ENCODE peak calls at places on chromosomes 4 and X, in six cellular contexts. One of them, this sample, is unnamed. For H3K36me3, the result is how much of the 10 kb centered on the place peaks cover.

GRCh38 chr4:55859711-55860110 is 6.3 kb downstream of the EXOC1 start:
- DNase-seq in WERI-Rb-1: no peak
- DNase-seq in lower lobe of right lung: no peak
- DNase-seq in IMR-90: peak
- DNase-seq in CD4-positive, alpha-beta memory T cell: no peak
- DNase-seq in mesenchymal stem cell: no peak
- DNase-seq in this sample: no peak

GRCh38 chr4:85114526-85114925 is 148.0 kb upstream of the WDFY3 start:
- DNase-seq in IMR-90: no peak
- DNase-seq in mesenchymal stem cell: no peak
- DNase-seq in CD4-positive, alpha-beta memory T cell: no peak
- DNase-seq in WERI-Rb-1: no peak
- DNase-seq in lower lobe of right lung: no peak
- DNase-seq in this sample: no peak

GRCh38 chrX:139204903-139205667 is 325.5 kb upstream of the F9 start:
- DNase-seq in lower lobe of right lung: peak
- DNase-seq in IMR-90: no peak
- DNase-seq in CD4-positive, alpha-beta memory T cell: no peak
- DNase-seq in WERI-Rb-1: no peak
- DNase-seq in mesenchymal stem cell: no peak
- DNase-seq in this sample: no peak

GRCh38 chrX:24055043-24055356 is 244 bp downstream of the EIF2S3 start:
- DNase-seq in CD4-positive, alpha-beta memory T cell: no peak
- DNase-seq in lower lobe of right lung: no peak
- DNase-seq in IMR-90: no peak
- DNase-seq in WERI-Rb-1: no peak
- DNase-seq in mesenchymal stem cell: no peak
- DNase-seq in this sample: no peak

GRCh38 chrX:124348152-124348551 is 1.8 kb downstream of the SH2D1A start:
- DNase-seq in WERI-Rb-1: no peak
- DNase-seq in CD4-positive, alpha-beta memory T cell: no peak
- DNase-seq in IMR-90: no peak
- DNase-seq in mesenchymal stem cell: no peak
- DNase-seq in lower lobe of right lung: no peak
- DNase-seq in this sample: no peak

GRCh38 chr4:118171381-118171780 is 137.1 kb downstream of the NDST3 start:
- DNase-seq in mesenchymal stem cell: peak
- DNase-seq in CD4-positive, alpha-beta memory T cell: no peak
- DNase-seq in WERI-Rb-1: no peak
- DNase-seq in IMR-90: peak
- DNase-seq in lower lobe of right lung: no peak
- DNase-seq in this sample: no peak

GRCh38 chrX:48648299-48648698 is 35.3 kb upstream of the WAS start:
- DNase-seq in lower lobe of right lung: no peak
- DNase-seq in WERI-Rb-1: peak
- DNase-seq in CD4-positive, alpha-beta memory T cell: peak
- DNase-seq in mesenchymal stem cell: peak
- DNase-seq in IMR-90: peak
- DNase-seq in this sample: peak

GRCh38 chr4:179666226-179666625 is 2224.0 kb upstream of the AGA start:
- DNase-seq in CD4-positive, alpha-beta memory T cell: no peak
- DNase-seq in IMR-90: no peak
- DNase-seq in WERI-Rb-1: no peak
- DNase-seq in mesenchymal stem cell: no peak
- DNase-seq in lower lobe of right lung: no peak
- DNase-seq in this sample: no peak

GRCh38 chrX:135923353-135923752 is 29.8 kb downstream of the SAGE1 start:
- DNase-seq in IMR-90: no peak
- DNase-seq in CD4-positive, alpha-beta memory T cell: no peak
- DNase-seq in mesenchymal stem cell: no peak
- DNase-seq in WERI-Rb-1: no peak
- DNase-seq in lower lobe of right lung: no peak
- DNase-seq in this sample: no peak

GRCh38 chr4:86117781-86118302 is 242.0 kb downstream of the MAPK10 start:
- DNase-seq in mesenchymal stem cell: no peak
- DNase-seq in CD4-positive, alpha-beta memory T cell: no peak
- DNase-seq in WERI-Rb-1: no peak
- DNase-seq in lower lobe of right lung: no peak
- DNase-seq in IMR-90: peak
- DNase-seq in this sample: no peak

GRCh38 chrX:119763175-119763574 is 4.8 kb downstream of the SOWAHD start:
- DNase-seq in CD4-positive, alpha-beta memory T cell: no peak
- DNase-seq in IMR-90: peak
- DNase-seq in mesenchymal stem cell: peak
- DNase-seq in WERI-Rb-1: no peak
- DNase-seq in lower lobe of right lung: no peak
- DNase-seq in this sample: no peak

GRCh38 chr4:101621120-101621519 is 169.4 kb upstream of the BANK1 start:
- DNase-seq in WERI-Rb-1: no peak
- DNase-seq in IMR-90: peak
- DNase-seq in CD4-positive, alpha-beta memory T cell: no peak
- DNase-seq in lower lobe of right lung: no peak
- DNase-seq in mesenchymal stem cell: peak
- DNase-seq in this sample: no peak

GRCh38 chr4:41647368-41647767 is 101.2 kb downstream of the PHOX2B start:
- DNase-seq in IMR-90: no peak
- DNase-seq in CD4-positive, alpha-beta memory T cell: no peak
- DNase-seq in WERI-Rb-1: no peak
- DNase-seq in mesenchymal stem cell: no peak
- DNase-seq in lower lobe of right lung: no peak
- DNase-seq in this sample: no peak

GRCh38 chr4:5165419-5166369 is 114.4 kb downstream of the STK32B start:
- DNase-seq in lower lobe of right lung: no peak
- DNase-seq in WERI-Rb-1: peak
- DNase-seq in IMR-90: peak
- DNase-seq in mesenchymal stem cell: peak
- DNase-seq in CD4-positive, alpha-beta memory T cell: no peak
- DNase-seq in this sample: no peak

DNA sequence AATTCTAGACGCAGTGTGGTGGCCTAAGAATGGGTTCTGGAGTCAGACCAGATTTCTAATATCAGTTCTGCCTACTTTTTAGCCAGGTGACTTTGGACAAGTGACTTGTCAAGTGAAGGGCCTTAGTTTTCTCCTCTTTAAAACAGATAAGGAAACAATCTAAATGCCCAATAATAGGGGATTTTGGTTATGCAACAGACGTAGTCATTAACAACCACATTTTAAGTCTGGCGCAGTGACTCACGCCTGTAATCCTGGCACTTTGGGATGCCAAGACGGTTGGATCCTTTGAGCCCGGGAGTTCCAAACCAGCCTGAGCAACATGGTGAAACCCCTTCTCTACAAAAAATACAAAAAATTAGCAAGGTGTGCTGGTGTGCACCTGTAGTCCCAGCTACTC is 2.1 kb upstream of the ZMYM3 start:
- DNase-seq in mesenchymal stem cell: peak
- DNase-seq in lower lobe of right lung: no peak
- DNase-seq in WERI-Rb-1: no peak
- DNase-seq in CD4-positive, alpha-beta memory T cell: no peak
- DNase-seq in IMR-90: peak
- DNase-seq in this sample: no peak
- H3K27ac ChIP-seq in mesenchymal stem cell: no peak
- H3K27ac ChIP-seq in lower lobe of right lung: no peak
- H3K27ac ChIP-seq in WERI-Rb-1: no peak
- H3K27ac ChIP-seq in CD4-positive, alpha-beta memory T cell: no peak
- H3K27ac ChIP-seq in IMR-90: peak
- H3K27ac ChIP-seq in this sample: no peak

DNA sequence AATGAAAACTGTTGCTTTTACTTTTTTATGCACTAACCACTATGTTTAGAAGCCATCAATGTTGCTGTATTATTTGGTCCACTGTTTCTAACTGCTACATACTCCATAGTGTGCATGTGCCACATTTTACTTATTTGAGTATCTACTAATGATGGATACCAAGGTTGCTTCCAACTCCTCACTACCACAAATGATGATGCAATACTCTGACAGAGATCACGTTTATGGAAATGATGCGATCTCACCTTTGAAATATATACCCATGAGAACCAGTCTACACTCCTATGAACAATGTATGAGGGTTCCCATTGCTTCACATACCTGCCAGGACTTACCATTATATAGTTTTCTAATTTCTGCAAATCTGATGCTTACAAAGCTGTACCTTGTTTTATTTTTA is 44.2 kb downstream of the HUWE1 start:
- DNase-seq in CD4-positive, alpha-beta memory T cell: no peak
- DNase-seq in lower lobe of right lung: no peak
- DNase-seq in WERI-Rb-1: no peak
- DNase-seq in IMR-90: no peak
- DNase-seq in mesenchymal stem cell: no peak
- DNase-seq in this sample: no peak
- H3K36me3 ChIP-seq in CD4-positive, alpha-beta memory T cell: under half
- H3K36me3 ChIP-seq in lower lobe of right lung: half or more
- H3K36me3 ChIP-seq in WERI-Rb-1: half or more
- H3K36me3 ChIP-seq in IMR-90: under half
- H3K36me3 ChIP-seq in mesenchymal stem cell: half or more
- H3K36me3 ChIP-seq in this sample: under half

GRCh38 chr4:53905935-53906377 is 158.4 kb downstream of the CHIC2 start:
- DNase-seq in IMR-90: peak
- DNase-seq in lower lobe of right lung: no peak
- DNase-seq in mesenchymal stem cell: peak
- DNase-seq in CD4-positive, alpha-beta memory T cell: no peak
- DNase-seq in WERI-Rb-1: no peak
- DNase-seq in this sample: no peak

GRCh38 chr4:53906786-53907185 is 157.6 kb downstream of the CHIC2 start:
- DNase-seq in CD4-positive, alpha-beta memory T cell: no peak
- DNase-seq in mesenchymal stem cell: no peak
- DNase-seq in lower lobe of right lung: no peak
- DNase-seq in WERI-Rb-1: no peak
- DNase-seq in IMR-90: peak
- DNase-seq in this sample: no peak

GRCh38 chr4:53902786-53903185 is 161.6 kb downstream of the CHIC2 start:
- DNase-seq in IMR-90: no peak
- DNase-seq in lower lobe of right lung: no peak
- DNase-seq in mesenchymal stem cell: no peak
- DNase-seq in WERI-Rb-1: no peak
- DNase-seq in CD4-positive, alpha-beta memory T cell: no peak
- DNase-seq in this sample: no peak

GRCh38 chr4:53907772-53908171 is 156.6 kb downstream of the CHIC2 start:
- DNase-seq in CD4-positive, alpha-beta memory T cell: no peak
- DNase-seq in lower lobe of right lung: no peak
- DNase-seq in mesenchymal stem cell: no peak
- DNase-seq in WERI-Rb-1: no peak
- DNase-seq in IMR-90: no peak
- DNase-seq in this sample: no peak

DNA sequence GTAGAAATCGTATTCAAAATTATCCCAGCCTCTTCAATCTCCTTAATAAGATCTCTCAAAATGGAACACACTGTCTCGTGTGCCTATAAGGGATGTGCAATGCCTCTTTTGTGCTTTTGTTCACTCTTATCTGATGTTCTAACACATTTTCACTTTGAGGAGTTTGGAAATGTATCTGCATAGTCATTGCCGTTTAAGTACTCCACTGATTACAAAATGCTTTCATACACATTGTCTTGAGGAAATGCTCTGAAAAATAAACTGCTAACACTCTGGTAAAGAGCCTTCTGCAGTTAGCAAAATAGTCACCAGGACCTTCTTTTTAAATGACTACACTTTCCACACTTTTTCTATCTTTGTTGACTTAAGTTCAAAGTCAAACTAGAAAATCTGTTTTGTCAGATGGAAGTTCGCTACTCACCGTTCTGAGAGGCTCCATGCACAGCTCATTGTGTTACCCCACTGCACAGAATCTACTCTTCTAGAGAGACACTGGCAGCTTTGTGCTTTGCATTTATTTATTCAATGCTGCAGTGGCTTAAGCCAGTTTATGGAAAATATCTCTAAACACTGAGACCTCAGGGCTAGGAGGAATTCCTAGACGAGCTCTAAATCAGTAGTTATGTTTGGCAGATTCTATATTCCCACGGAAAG is 159.0 kb downstream of the CHIC2 start:
- DNase-seq in WERI-Rb-1: no peak
- DNase-seq in IMR-90: peak
- DNase-seq in mesenchymal stem cell: peak
- DNase-seq in lower lobe of right lung: no peak
- DNase-seq in CD4-positive, alpha-beta memory T cell: no peak
- DNase-seq in this sample: no peak
- H3K4me3 ChIP-seq in WERI-Rb-1: no peak
- H3K4me3 ChIP-seq in IMR-90: no peak
- H3K4me3 ChIP-seq in mesenchymal stem cell: no peak
- H3K4me3 ChIP-seq in lower lobe of right lung: no peak
- H3K4me3 ChIP-seq in CD4-positive, alpha-beta memory T cell: no peak
- H3K4me3 ChIP-seq in this sample: no peak

GRCh38 chr4:74023709-74024108 is 14.8 kb downstream of the CXCL3 start:
- DNase-seq in lower lobe of right lung: no peak
- DNase-seq in IMR-90: no peak
- DNase-seq in CD4-positive, alpha-beta memory T cell: no peak
- DNase-seq in WERI-Rb-1: no peak
- DNase-seq in mesenchymal stem cell: no peak
- DNase-seq in this sample: no peak
- H3K27ac ChIP-seq in lower lobe of right lung: no peak
- H3K27ac ChIP-seq in IMR-90: no peak
- H3K27ac ChIP-seq in CD4-positive, alpha-beta memory T cell: no peak
- H3K27ac ChIP-seq in WERI-Rb-1: no peak
- H3K27ac ChIP-seq in mesenchymal stem cell: no peak
- H3K27ac ChIP-seq in this sample: no peak

This sample was measured in CD8-positive, alpha-beta memory T cell.